ENCODE peak calls at places on chromosomes 16 and 17, in four cellular contexts. D is HEK293T, E is K562, H is HepG2. N is an unnamed sample.

GRCh38 chr17:3695723-3696411 is at the start of gene P2RX5:
- DNase-seq in E (peak; percentile 56), H (no peak), D (no peak), N (no peak)

GRCh38 chr17:41538565-41538991 is 10.5 kb upstream of the KRT19 start:
- DNase-seq in E (no peak), D (no peak), H (no peak), N (no peak)

GRCh38 chr17:37107406-37108083 is 158.8 kb downstream of the AATF start:
- DNase-seq in E (no peak), H (no peak), D (no peak), N (no peak)

GRCh38 chr16:49278567-49278827 is 3.1 kb downstream of the CBLN1 start:
- DNase-seq in H (no peak), E (no peak), D (no peak), N (no peak)

GRCh38 chr16:11367483-11367906 is 22.2 kb downstream of the RMI2 start:
- DNase-seq in E (peak; percentile 13), H (no peak), D (no peak), N (no peak)

GRCh38 chr16:2365895-2366294 is 25.4 kb upstream of the ABCA3 start:
- DNase-seq in H (no peak), D (no peak), E (no peak), N (no peak)

GRCh38 chr16:51881731-51882130 is 665.2 kb downstream of the TOX3 start:
- DNase-seq in H (no peak), D (no peak), E (no peak), N (no peak)

GRCh38 chr16:84153660-84154214 is 8.6 kb downstream of the DNAAF1 start:
- DNase-seq in H (no peak), E (no peak), D (no peak), N (no peak)

GRCh38 chr17:50946223-50946890 is 80.2 kb upstream of the TOB1 start:
- DNase-seq in H (no peak), E (no peak), D (no peak), N (no peak)

GRCh38 chr16:12739738-12740137 is 63.9 kb downstream of the CPPED1 start:
- DNase-seq in H (no peak), D (no peak), E (no peak), N (no peak)

GRCh38 chr17:45223541-45224528 is 2.1 kb downstream of the FMNL1 start:
- DNase-seq in E (no peak), D (no peak), H (no peak), N (no peak)

GRCh38 chr17:41904242-41904841 is 14.4 kb downstream of the ACLY start:
- DNase-seq in H (no peak), D (no peak), E (no peak), N (no peak)

GRCh38 chr16:77723108-77723514 is 797 bp downstream of the NUDT7 start:
- DNase-seq in D (no peak), E (peak; percentile 24), H (no peak), N (no peak)

GRCh38 chr16:9099131-9099625 is 7.7 kb downstream of the HAPSTR1 start:
- DNase-seq in E (no peak), H (peak; percentile 36), D (no peak), N (no peak)

GRCh38 chr17:66414528-66415175 is 112.2 kb downstream of the PRKCA start:
- DNase-seq in E (no peak), D (no peak), H (no peak), N (no peak)

GRCh38 chr17:36931096-36931696 is 6.1 kb upstream of the LHX1 start:
- DNase-seq in D (no peak), E (no peak), H (no peak), N (no peak)

GRCh38 chr17:40551874-40552768 is 13.2 kb downstream of the CCR7 start:
- DNase-seq in E (no peak), H (peak; percentile 95), D (no peak), N (no peak)

GRCh38 chr16:30585400-30586191 is at the start of gene ZNF785:
- DNase-seq in D (peak; percentile 23), H (no peak), E (peak; percentile 98), N (peak; percentile 97)

GRCh38 chr17:43028221-43028861 is 3.3 kb downstream of the RND2 start:
- DNase-seq in E (no peak), D (no peak), H (peak; percentile 38), N (no peak)

GRCh38 chr17:41340934-41341861 is 9.4 kb downstream of the KRT33A start:
- DNase-seq in H (no peak), D (no peak), E (no peak), N (peak; percentile 41)

GRCh38 chr16:66502020-66502913 is 47.7 kb downstream of the TK2 start:
- DNase-seq in E (no peak), D (no peak), H (peak; percentile 47), N (no peak)
- TF ChIP-seq TARDBP in E (no peak), D (no peak), H (no peak), N (no peak)

DNA sequence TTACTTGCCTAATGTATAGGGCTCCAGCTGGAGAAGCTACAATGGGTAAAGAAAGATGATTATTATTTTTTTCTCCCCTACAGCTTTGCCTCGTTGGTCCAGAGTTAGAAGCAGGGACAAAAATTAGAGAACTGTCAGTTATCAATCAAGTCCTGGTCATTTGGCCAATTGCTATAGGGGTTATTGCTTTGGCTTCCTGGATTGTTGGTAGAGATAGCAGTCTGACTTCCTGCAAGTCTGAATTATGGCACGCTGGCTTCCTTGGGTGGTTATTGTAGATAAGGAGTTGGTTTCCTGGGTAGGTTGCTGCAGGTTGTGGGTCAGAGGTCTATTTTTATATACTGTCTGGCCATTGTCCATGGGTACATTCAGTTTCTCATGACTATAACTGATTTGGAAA is 84.7 kb upstream of the ELAC2 start:
- DNase-seq in E (no peak), H (no peak), D (no peak), N (no peak)
- TF ChIP-seq TARDBP in E (no peak), H (no peak), D (no peak), N (no peak)

GRCh38 chr16:74724820-74725549 is 24.3 kb upstream of the MLKL start:
- DNase-seq in H (no peak), E (no peak), D (no peak), N (no peak)
- TF ChIP-seq TARDBP in H (no peak), E (no peak), D (no peak), N (no peak)

GRCh38 chr17:64129515-64129764 is 504 bp downstream of the ERN1 start:
- DNase-seq in D (peak; percentile 56), E (no peak), H (no peak), N (no peak)
- TF ChIP-seq TARDBP in D (no peak), E (no peak), H (no peak), N (no peak)

DNA sequence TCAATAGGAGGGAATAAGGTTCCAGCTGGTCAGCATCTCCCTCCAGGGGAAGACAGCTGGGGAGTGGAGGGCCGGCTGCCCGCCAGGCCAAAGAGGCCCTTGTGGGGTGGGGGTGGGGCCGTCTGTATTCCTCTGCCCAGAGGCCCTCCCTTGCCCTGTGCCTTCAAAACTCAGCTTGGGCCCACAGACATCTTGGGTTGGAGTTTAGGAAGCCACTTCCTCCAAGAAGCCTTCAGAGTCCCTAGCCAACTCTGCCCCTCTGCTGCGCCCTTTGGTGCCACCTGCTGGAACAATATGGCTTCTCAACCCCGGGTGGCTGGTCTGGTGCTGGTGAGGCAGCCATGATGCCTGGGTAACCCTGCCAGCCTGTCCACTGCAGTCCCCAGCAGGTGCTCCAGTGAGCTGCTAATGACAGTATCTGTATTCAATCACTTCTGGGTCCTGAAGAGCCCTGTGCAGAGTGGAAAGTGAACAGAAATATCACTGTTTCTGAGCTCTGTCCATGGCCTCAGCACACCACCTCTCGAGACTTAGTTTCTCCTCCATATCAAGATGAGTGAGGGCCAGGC is 16.7 kb downstream of the HSD11B2 start:
- DNase-seq in E (peak; percentile 72), D (peak; percentile 67), H (peak; percentile 49), N (peak; percentile 15)
- TF ChIP-seq TARDBP in E (no peak), D (no peak), H (no peak), N (no peak)

N was measured in GM12878.